ENCODE peak calls at places on chromosomes 1 and 21, in seven cellular contexts. X is psoas muscle, O is tibial artery, E is right atrium auricular region, L is HCT116, T is right lobe of liver, I is hepatocyte. P is an unnamed sample. For H3K4me1, the result is how much of the 10 kb centered on the place peaks cover.

GRCh38 chr1:168136709-168137514 is at the start of gene GPR161:
- DNase-seq in X (peak), O (peak), E (no peak), L (no peak), T (peak), I (peak), P (peak)

GRCh38 chr1:38624341-38625039 is 235.1 kb downstream of the RRAGC start:
- DNase-seq in X (no peak), O (no peak), E (no peak), L (no peak), T (no peak), I (no peak), P (no peak)

GRCh38 chr1:215551806-215552205 is 15.3 kb upstream of the KCTD3 start:
- DNase-seq in X (no peak), O (no peak), E (no peak), L (no peak), T (no peak), I (no peak), P (no peak)

GRCh38 chr1:32187850-32188249 is 8.4 kb downstream of the TXLNA start:
- DNase-seq in X (no peak), O (no peak), E (no peak), L (no peak), T (no peak), I (no peak), P (no peak)

GRCh38 chr1:93938461-93939145 is 29.4 kb upstream of the GCLM start:
- DNase-seq in X (no peak), O (no peak), E (no peak), L (no peak), T (no peak), I (no peak), P (no peak)

GRCh38 chr1:99659755-99660210 is 13.9 kb downstream of the PALMD start:
- DNase-seq in X (no peak), O (no peak), E (no peak), L (no peak), T (no peak), I (no peak), P (no peak)

GRCh38 chr1:76865696-76866291 is 1.5 kb upstream of the ST6GALNAC5 start:
- DNase-seq in X (no peak), O (no peak), E (no peak), L (no peak), T (no peak), I (no peak), P (no peak)

GRCh38 chr1:41907446-41907845 is 11.3 kb downstream of the HIVEP3 start:
- DNase-seq in X (no peak), O (no peak), E (no peak), L (no peak), T (no peak), I (no peak), P (no peak)

GRCh38 chr1:198919667-198920398 is 281.0 kb downstream of the PTPRC start:
- DNase-seq in X (no peak), O (no peak), E (no peak), L (no peak), T (no peak), I (no peak), P (no peak)

GRCh38 chr1:175278729-175279128 is 86.2 kb upstream of the KIAA0040 start:
- DNase-seq in X (no peak), O (no peak), E (no peak), L (no peak), T (no peak), I (no peak), P (no peak)

GRCh38 chr1:64934115-64934880 is 32.1 kb downstream of the JAK1 start:
- DNase-seq in X (peak), O (no peak), E (peak), L (no peak), T (no peak), I (peak), P (no peak)

GRCh38 chr1:215845224-215845902 is 278.3 kb downstream of the KCTD3 start:
- DNase-seq in X (no peak), O (no peak), E (no peak), L (peak), T (no peak), I (peak), P (no peak)

GRCh38 chr1:118985611-118986290 is 2.4 kb downstream of the TBX15 start:
- DNase-seq in X (no peak), O (peak), E (no peak), L (no peak), T (no peak), I (no peak), P (no peak)

GRCh38 chr21:43311303-43311817 is 115.6 kb downstream of the SIK1 start:
- DNase-seq in X (peak), O (no peak), E (no peak), L (no peak), T (peak), I (peak), P (peak)

GRCh38 chr1:218823291-218823900 is 350.3 kb upstream of the LYPLAL1 start:
- DNase-seq in X (no peak), O (no peak), E (no peak), L (peak), T (no peak), I (no peak), P (no peak)

GRCh38 chr21:39597595-39598185 is 15.1 kb upstream of the B3GALT5 start:
- DNase-seq in X (no peak), O (no peak), E (no peak), L (no peak), T (no peak), I (no peak), P (no peak)

GRCh38 chr1:108200627-108201106 is 524 bp upstream of the SLC25A24 start:
- DNase-seq in X (no peak), O (peak), E (no peak), L (peak), T (no peak), I (peak), P (peak)

GRCh38 chr1:44826375-44827196 is 16.5 kb downstream of the PTCH2 start:
- DNase-seq in X (peak), O (peak), E (no peak), L (no peak), T (peak), I (no peak), P (peak)

GRCh38 chr1:11787804-11788436 is 17.8 kb downstream of the MTHFR start:
- DNase-seq in X (no peak), O (no peak), E (no peak), L (no peak), T (no peak), I (no peak), P (no peak)

GRCh38 chr1:187471555-187471954 is 642.8 kb downstream of the PLA2G4A start:
- DNase-seq in X (no peak), O (no peak), E (no peak), L (no peak), T (no peak), I (no peak), P (no peak)

GRCh38 chr1:55038552-55038838 is 853 bp upstream of the PCSK9 start:
- DNase-seq in X (no peak), O (no peak), E (no peak), L (no peak), T (no peak), I (no peak), P (peak)

GRCh38 chr1:2132222-2133038 is 62.1 kb downstream of the FAAP20 start:
- DNase-seq in X (peak), O (peak), E (peak), L (no peak), T (no peak), I (peak), P (no peak)

GRCh38 chr1:209404577-209404976 is 178.9 kb upstream of the CAMK1G start:
- DNase-seq in X (no peak), O (no peak), E (peak), L (no peak), T (no peak), I (no peak), P (no peak)

GRCh38 chr1:1924378-1924777 is 5.3 kb upstream of the TMEM52 start:
- DNase-seq in X (no peak), O (no peak), E (no peak), L (no peak), T (no peak), I (peak), P (peak)

GRCh38 chr1:21534674-21535378 is 25.6 kb downstream of the ALPL start:
- DNase-seq in X (no peak), O (no peak), E (no peak), L (peak), T (no peak), I (peak), P (peak)

GRCh38 chr1:82398357-82398756 is 597.6 kb downstream of the ADGRL2 start:
- DNase-seq in X (no peak), O (no peak), E (no peak), L (no peak), T (no peak), I (no peak), P (no peak)

GRCh38 chr1:59142663-59143487 is 154.0 kb upstream of the FGGY start:
- DNase-seq in X (no peak), O (no peak), E (no peak), L (peak), T (no peak), I (peak), P (peak)

GRCh38 chr1:30798389-30798951 is 40.9 kb upstream of the LAPTM5 start:
- DNase-seq in X (peak), O (peak), E (peak), L (no peak), T (peak), I (no peak), P (no peak)

GRCh38 chr1:30808067-30808662 is 50.6 kb upstream of the LAPTM5 start:
- DNase-seq in X (no peak), O (no peak), E (no peak), L (no peak), T (no peak), I (no peak), P (no peak)

GRCh38 chr1:44108971-44109370 is 9.7 kb upstream of the KLF17 start:
- DNase-seq in X (no peak), O (no peak), E (no peak), L (no peak), T (no peak), I (no peak), P (no peak)

GRCh38 chr1:31072304-31072746 is 6.8 kb upstream of the PUM1 start:
- DNase-seq in X (no peak), O (no peak), E (no peak), L (no peak), T (no peak), I (no peak), P (no peak)

GRCh38 chr1:183248989-183249691 is 63.1 kb downstream of the LAMC2 start:
- DNase-seq in X (no peak), O (no peak), E (peak), L (no peak), T (no peak), I (no peak), P (no peak)

GRCh38 chr1:50108497-50109073 is at the start of gene ELAVL4:
- DNase-seq in X (no peak), O (no peak), E (no peak), L (no peak), T (no peak), I (no peak), P (no peak)

GRCh38 chr1:26781206-26781825 is 6.4 kb upstream of the PIGV start:
- DNase-seq in X (no peak), O (no peak), E (no peak), L (no peak), T (no peak), I (no peak), P (no peak)

GRCh38 chr1:93598861-93599439 is 82.7 kb downstream of the BCAR3 start:
- DNase-seq in X (no peak), O (no peak), E (no peak), L (no peak), T (no peak), I (no peak), P (no peak)

GRCh38 chr1:32754282-32755097 is 51.9 kb upstream of the SYNC start:
- DNase-seq in X (no peak), O (no peak), E (no peak), L (no peak), T (no peak), I (peak), P (peak)

GRCh38 chr1:107141491-107142369 is 891 bp downstream of the NTNG1 start:
- DNase-seq in X (peak), O (no peak), E (no peak), L (peak), T (peak), I (peak), P (peak)

DNA sequence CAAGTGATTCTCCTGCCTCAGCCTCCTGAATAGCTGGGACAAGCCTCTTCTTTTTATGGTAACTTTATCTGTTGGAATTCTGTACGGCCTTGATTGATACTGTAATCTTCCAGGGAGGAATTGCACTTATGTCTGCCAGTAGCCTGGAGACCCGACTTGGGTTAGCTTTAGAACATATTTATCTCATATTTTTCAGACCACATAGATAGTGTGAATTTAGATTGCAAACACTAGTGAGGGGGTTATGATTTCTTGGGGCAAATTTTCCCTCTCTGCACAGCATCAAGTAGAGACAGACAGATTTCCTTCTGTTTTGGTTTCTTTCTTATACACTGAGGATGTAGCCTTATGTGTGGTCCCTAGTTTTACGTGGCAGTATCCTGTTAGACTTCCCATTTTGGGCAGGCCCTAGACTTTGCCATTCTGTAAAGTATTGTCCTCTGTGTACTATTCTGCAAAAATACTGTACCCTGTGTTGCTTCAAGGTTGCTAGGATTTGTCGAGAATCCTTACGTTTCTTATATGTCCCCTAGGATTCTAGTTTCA is 29.0 kb downstream of the SOAT1 start:
- DNase-seq in X (no peak), O (no peak), E (no peak), L (no peak), T (no peak), I (no peak), P (no peak)
- H3K27ac ChIP-seq in X (no peak), O (no peak), E (no peak), L (no peak), T (no peak), I (no peak), P (no peak)

GRCh38 chr1:202952818-202953217 is 5.3 kb downstream of the ADIPOR1 start:
- DNase-seq in X (no peak), O (no peak), E (peak), L (no peak), T (peak), I (no peak), P (peak)
- H3K4me1 ChIP-seq in X (under half), O (half or more), E (under half), L (under half), T (under half), I (under half), P (under half)

GRCh38 chr1:192615055-192615454 is 20.9 kb upstream of the RGS13 start:
- DNase-seq in X (no peak), O (no peak), E (no peak), L (no peak), T (no peak), I (no peak), P (no peak)
- H3K4me3 ChIP-seq in X (no peak), O (no peak), E (no peak), L (no peak), T (no peak), I (no peak), P (no peak)

GRCh38 chr1:154403300-154403943 is 1.7 kb upstream of the IL6R start:
- DNase-seq in X (no peak), O (peak), E (no peak), L (no peak), T (no peak), I (no peak), P (no peak)

GRCh38 chr1:154403983-154404382 is 1.2 kb upstream of the IL6R start:
- DNase-seq in X (no peak), O (no peak), E (no peak), L (no peak), T (no peak), I (no peak), P (no peak)

GRCh38 chr1:154404984-154405761 is at the start of gene IL6R:
- DNase-seq in X (peak), O (peak), E (peak), L (peak), T (peak), I (peak), P (peak)

GRCh38 chr1:154405762-154406571 is 824 bp downstream of the IL6R start:
- DNase-seq in X (peak), O (peak), E (peak), L (no peak), T (peak), I (peak), P (peak)

GRCh38 chr1:154404511-154404931 is 622 bp upstream of the IL6R start:
- DNase-seq in X (no peak), O (peak), E (no peak), L (no peak), T (no peak), I (no peak), P (peak)
- H3K27ac ChIP-seq in X (peak), O (peak), E (peak), L (peak), T (peak), I (peak), P (peak)

DNA sequence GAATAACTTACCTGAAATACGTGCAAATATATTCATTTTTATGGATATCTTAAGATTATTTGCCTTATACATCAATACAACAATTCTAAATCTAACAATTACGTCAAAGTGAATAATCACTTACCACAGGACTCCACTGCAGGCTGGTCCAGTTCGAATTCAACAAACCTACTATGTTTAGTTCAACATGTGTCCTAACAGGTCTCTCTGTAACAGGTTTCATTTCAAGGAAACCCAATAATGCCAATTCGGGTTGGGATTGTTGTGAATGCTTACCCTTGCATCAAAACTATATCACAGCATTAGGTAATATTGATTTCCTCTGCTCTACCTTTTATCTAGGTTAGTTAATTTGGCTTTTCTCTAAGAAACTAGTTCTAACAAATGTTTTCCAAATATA is 4.7 kb downstream of the IVNS1ABP start:
- DNase-seq in X (no peak), O (no peak), E (no peak), L (no peak), T (no peak), I (no peak), P (no peak)
- H3K4me1 ChIP-seq in X (under half), O (under half), E (under half), L (under half), T (under half), I (under half), P (under half)

GRCh38 chr1:66401244-66401643 is 132.7 kb upstream of the SGIP1 start:
- DNase-seq in X (no peak), O (no peak), E (no peak), L (no peak), T (no peak), I (no peak), P (no peak)

GRCh38 chr1:66402194-66402593 is 131.8 kb upstream of the SGIP1 start:
- DNase-seq in X (peak), O (peak), E (peak), L (no peak), T (no peak), I (no peak), P (no peak)

GRCh38 chr1:66400660-66401059 is 133.3 kb upstream of the SGIP1 start:
- DNase-seq in X (no peak), O (no peak), E (no peak), L (no peak), T (no peak), I (no peak), P (no peak)

GRCh38 chr1:66405046-66405445 is 128.9 kb upstream of the SGIP1 start:
- DNase-seq in X (no peak), O (no peak), E (no peak), L (no peak), T (no peak), I (no peak), P (no peak)

GRCh38 chr1:66403031-66403731 is 130.8 kb upstream of the SGIP1 start:
- DNase-seq in X (no peak), O (no peak), E (no peak), L (no peak), T (no peak), I (no peak), P (no peak)
- H3K4me3 ChIP-seq in X (no peak), O (no peak), E (no peak), L (no peak), T (no peak), I (no peak), P (no peak)

P was measured in small intestine.